ENCODE peak calls at places on chromosome 11, in five cellular contexts. S is T-cell; L is T-helper 2 cell treated with Interferon-gamma antibody and Interleukin-4, amounts not matched to agents 5 μg/mL and 100 μg/mL, for 36 hours; W is heart right ventricle; P is T-helper 1 cell. V is an unnamed sample.

GRCh38 chr11:17719940-17720795 is 797 bp downstream of the MYOD1 start:
- DNase-seq in S (no peak), L (no peak), W (no peak), P (no peak), V (no peak)

GRCh38 chr11:110524227-110524626 is 94.5 kb downstream of the FDX1 start:
- DNase-seq in S (no peak), L (no peak), W (no peak), P (no peak), V (no peak)

GRCh38 chr11:134566311-134566710 is 154.3 kb upstream of the B3GAT1 start:
- DNase-seq in S (no peak), L (no peak), W (no peak), P (no peak), V (no peak)

GRCh38 chr11:14513800-14514199 is 6.4 kb downstream of the PSMA1 start:
- DNase-seq in S (no peak), L (no peak), W (no peak), P (no peak), V (no peak)

GRCh38 chr11:97364047-97364446 is 974.2 kb downstream of the JRKL start:
- DNase-seq in S (no peak), L (no peak), W (no peak), P (no peak), V (no peak)

GRCh38 chr11:126511475-126512115 is 156.1 kb downstream of the ST3GAL4 start:
- DNase-seq in S (no peak), L (no peak), W (no peak), P (no peak), V (no peak)

GRCh38 chr11:24226606-24227005 is 270.2 kb upstream of the LUZP2 start:
- DNase-seq in S (no peak), L (no peak), W (no peak), P (no peak), V (peak)

GRCh38 chr11:119155733-119156492 is 7.1 kb downstream of the ABCG4 start:
- DNase-seq in S (no peak), L (no peak), W (no peak), P (no peak), V (no peak)

GRCh38 chr11:60208146-60208895 is 25.4 kb upstream of the MS4A6A start:
- DNase-seq in S (no peak), L (no peak), W (no peak), P (no peak), V (no peak)

GRCh38 chr11:91538065-91538464 is 686.6 kb upstream of the FAT3 start:
- DNase-seq in S (no peak), L (no peak), W (no peak), P (no peak), V (no peak)

GRCh38 chr11:97963528-97964331 is 1057.0 kb upstream of the CNTN5 start:
- DNase-seq in S (no peak), L (no peak), W (no peak), P (no peak), V (no peak)

GRCh38 chr11:111737877-111738205 is 28.3 kb downstream of the PPP2R1B start:
- DNase-seq in S (no peak), L (no peak), W (no peak), P (no peak), V (no peak)

GRCh38 chr11:119832536-119832935 is 103.5 kb upstream of the NECTIN1 start:
- DNase-seq in S (no peak), L (no peak), W (peak), P (no peak), V (peak)

GRCh38 chr11:2767751-2768150 is 68.0 kb upstream of the KCNQ1OT1 start:
- DNase-seq in S (no peak), L (no peak), W (no peak), P (no peak), V (no peak)

GRCh38 chr11:46611526-46612304 is 5.3 kb downstream of the HARBI1 start:
- DNase-seq in S (no peak), L (no peak), W (no peak), P (no peak), V (no peak)

GRCh38 chr11:67504950-67505561 is at the start of gene PITPNM1:
- DNase-seq in S (peak), L (peak), W (peak), P (peak), V (peak)

GRCh38 chr11:117199061-117199915 is at the start of gene TAGLN:
- DNase-seq in S (no peak), L (no peak), W (peak), P (no peak), V (no peak)

GRCh38 chr11:9347100-9347499 is 32.7 kb upstream of the TMEM41B start:
- DNase-seq in S (no peak), L (peak), W (no peak), P (no peak), V (no peak)

GRCh38 chr11:95444309-95445202 is 213.6 kb upstream of the SESN3 start:
- DNase-seq in S (no peak), L (no peak), W (no peak), P (no peak), V (no peak)

GRCh38 chr11:46250071-46251052 is 27.1 kb upstream of the CREB3L1 start:
- DNase-seq in S (no peak), L (no peak), W (no peak), P (no peak), V (no peak)

GRCh38 chr11:3222941-3223905 is 4.6 kb upstream of the MRGPRG start:
- DNase-seq in S (no peak), L (no peak), W (no peak), P (no peak), V (no peak)

GRCh38 chr11:104705475-104706195 is 192.6 kb downstream of the CASP12 start:
- DNase-seq in S (peak), L (peak), W (no peak), P (peak), V (no peak)

GRCh38 chr11:76152086-76152658 is 54.1 kb downstream of the WNT11 start:
- DNase-seq in S (peak), L (peak), W (peak), P (peak), V (peak)

GRCh38 chr11:126413843-126414405 is 58.4 kb downstream of the ST3GAL4 start:
- DNase-seq in S (no peak), L (no peak), W (no peak), P (no peak), V (no peak)

GRCh38 chr11:61752925-61753551 is 602 bp downstream of the MYRF start:
- DNase-seq in S (no peak), L (no peak), W (no peak), P (no peak), V (no peak)

GRCh38 chr11:40514124-40514523 is 945.3 kb downstream of the LRRC4C start:
- DNase-seq in S (no peak), L (no peak), W (no peak), P (no peak), V (no peak)

GRCh38 chr11:112051768-112052167 is 22.0 kb downstream of the PIH1D2 start:
- DNase-seq in S (no peak), L (no peak), W (no peak), P (no peak), V (no peak)

GRCh38 chr11:106748059-106748458 is 270.2 kb downstream of the GUCY1A2 start:
- DNase-seq in S (no peak), L (no peak), W (no peak), P (no peak), V (no peak)

V was measured in NCI-H2081.